ENCODE peak calls at places on chromosomes 13 and 19, in nine cellular contexts. E is tibial nerve, D is endodermal cell, Y is HepG2, G is colonic mucosa, K is breast epithelium, Q is Peyer's patch, T is IMR-90, P is AG04450. S is an unnamed sample. For H3K27me3, the result is how much of the 10 kb centered on the place peaks cover.

GRCh38 chr19:16726916-16727315 is 7.3 kb downstream of the NWD1 start:
- DNase-seq in E (no peak), D (no peak), Y (no peak), G (no peak), K (no peak), Q (no peak), T (no peak), P (no peak), S (no peak)

GRCh38 chr19:53311044-53311443 is 22.5 kb upstream of the ZNF845 start:
- DNase-seq in E (no peak), D (no peak), Y (no peak), G (no peak), K (no peak), Q (no peak), T (no peak), P (no peak), S (no peak)

GRCh38 chr19:52992109-52993004 is 21.4 kb upstream of the ERVV-1 start:
- DNase-seq in E (no peak), D (peak), Y (no peak), G (peak), K (peak), Q (no peak), T (no peak), P (no peak), S (no peak)

GRCh38 chr19:56245062-56245740 is 27.3 kb upstream of the EDDM13 start:
- DNase-seq in E (no peak), D (no peak), Y (no peak), G (no peak), K (no peak), Q (no peak), T (peak), P (no peak), S (no peak)

GRCh38 chr13:72983085-72983768 is 75.6 kb upstream of the KLF5 start:
- DNase-seq in E (no peak), D (no peak), Y (peak), G (peak), K (no peak), Q (peak), T (peak), P (peak), S (no peak)

GRCh38 chr13:21668665-21669599 is 1.9 kb upstream of the FGF9 start:
- DNase-seq in E (no peak), D (peak), Y (no peak), G (peak), K (no peak), Q (peak), T (peak), P (no peak), S (no peak)

GRCh38 chr19:38744906-38745305 is 632 bp upstream of the CAPN12 start:
- DNase-seq in E (no peak), D (peak), Y (no peak), G (no peak), K (no peak), Q (no peak), T (no peak), P (no peak), S (no peak)

GRCh38 chr13:100954430-100955361 is 280.1 kb upstream of the TMTC4 start:
- DNase-seq in E (no peak), D (no peak), Y (no peak), G (no peak), K (no peak), Q (no peak), T (peak), P (no peak), S (no peak)

GRCh38 chr19:30854661-30855060 is 482.5 kb downstream of the ZNF536 start:
- DNase-seq in E (no peak), D (no peak), Y (no peak), G (no peak), K (no peak), Q (no peak), T (no peak), P (no peak), S (no peak)

GRCh38 chr19:36245210-36246005 is 30.5 kb downstream of the ZNF146 start:
- DNase-seq in E (no peak), D (peak), Y (no peak), G (no peak), K (no peak), Q (no peak), T (no peak), P (no peak), S (no peak)

GRCh38 chr19:52516191-52516590 is 11.3 kb upstream of the ZNF808 start:
- DNase-seq in E (no peak), D (peak), Y (no peak), G (no peak), K (no peak), Q (no peak), T (no peak), P (no peak), S (no peak)

GRCh38 chr13:78239681-78240080 is 321.1 kb upstream of the EDNRB start:
- DNase-seq in E (no peak), D (peak), Y (no peak), G (no peak), K (no peak), Q (no peak), T (peak), P (no peak), S (no peak)

GRCh38 chr13:34152996-34153395 is 335.0 kb downstream of the RFC3 start:
- DNase-seq in E (no peak), D (no peak), Y (no peak), G (no peak), K (peak), Q (no peak), T (no peak), P (no peak), S (no peak)

GRCh38 chr19:45331411-45331810 is 8.7 kb upstream of the CKM start:
- DNase-seq in E (no peak), D (no peak), Y (peak), G (no peak), K (no peak), Q (no peak), T (no peak), P (no peak), S (no peak)

GRCh38 chr13:39765801-39766463 is 110.5 kb downstream of the COG6 start:
- DNase-seq in E (peak), D (peak), Y (no peak), G (peak), K (peak), Q (peak), T (no peak), P (no peak), S (no peak)

GRCh38 chr13:30375436-30375835 is 46.9 kb upstream of the UBE2L5 start:
- DNase-seq in E (no peak), D (no peak), Y (no peak), G (no peak), K (no peak), Q (no peak), T (no peak), P (no peak), S (no peak)

GRCh38 chr19:14073925-14074838 is 1.6 kb downstream of the MISP3 start:
- DNase-seq in E (peak), D (no peak), Y (no peak), G (peak), K (no peak), Q (peak), T (peak), P (no peak), S (no peak)

GRCh38 chr19:50906217-50906616 is 5.0 kb downstream of the KLK4 start:
- DNase-seq in E (peak), D (peak), Y (peak), G (peak), K (no peak), Q (no peak), T (no peak), P (no peak), S (no peak)

GRCh38 chr13:21297452-21297851 is 121.0 kb downstream of the MRPL57 start:
- DNase-seq in E (no peak), D (peak), Y (no peak), G (no peak), K (no peak), Q (no peak), T (no peak), P (no peak), S (no peak)

GRCh38 chr19:35174226-35174625 is 19.7 kb downstream of the FXYD5 start:
- DNase-seq in E (no peak), D (peak), Y (no peak), G (no peak), K (no peak), Q (no peak), T (no peak), P (no peak), S (no peak)

GRCh38 chr13:33918199-33918932 is 100.4 kb downstream of the RFC3 start:
- DNase-seq in E (no peak), D (no peak), Y (no peak), G (no peak), K (no peak), Q (no peak), T (peak), P (no peak), S (no peak)

GRCh38 chr13:111006508-111007031 is 91.7 kb upstream of the ANKRD10 start:
- DNase-seq in E (peak), D (peak), Y (no peak), G (peak), K (peak), Q (no peak), T (peak), P (no peak), S (peak)

GRCh38 chr13:91381371-91381770 is 17.1 kb upstream of the GPC5 start:
- DNase-seq in E (no peak), D (no peak), Y (no peak), G (no peak), K (no peak), Q (no peak), T (peak), P (no peak), S (no peak)

GRCh38 chr19:41324921-41325639 is 15.1 kb downstream of the CCDC97 start:
- DNase-seq in E (no peak), D (peak), Y (peak), G (peak), K (peak), Q (peak), T (peak), P (no peak), S (peak)

GRCh38 chr13:113207890-113208423 is 512 bp downstream of the PCID2 start:
- DNase-seq in E (no peak), D (peak), Y (peak), G (peak), K (no peak), Q (no peak), T (peak), P (no peak), S (no peak)

GRCh38 chr19:8128551-8128950 is 20.8 kb downstream of the FBN3 start:
- DNase-seq in E (no peak), D (no peak), Y (no peak), G (no peak), K (no peak), Q (no peak), T (no peak), P (no peak), S (no peak)

GRCh38 chr13:111917901-111918300 is 149.0 kb upstream of the SOX1 start:
- DNase-seq in E (no peak), D (peak), Y (no peak), G (no peak), K (no peak), Q (peak), T (no peak), P (no peak), S (peak)

GRCh38 chr19:48330012-48330681 is 4.8 kb downstream of the EMP3 start:
- DNase-seq in E (peak), D (peak), Y (no peak), G (peak), K (peak), Q (peak), T (no peak), P (no peak), S (peak)

GRCh38 chr19:16100524-16100923 is 11.2 kb upstream of the RAB8A start:
- DNase-seq in E (no peak), D (no peak), Y (no peak), G (no peak), K (no peak), Q (no peak), T (no peak), P (no peak), S (no peak)

GRCh38 chr13:60509601-60510386 is 112.8 kb downstream of the TDRD3 start:
- DNase-seq in E (no peak), D (no peak), Y (no peak), G (no peak), K (no peak), Q (no peak), T (peak), P (no peak), S (no peak)

GRCh38 chr19:46849610-46850009 is 1.0 kb downstream of the AP2S1 start:
- DNase-seq in E (no peak), D (peak), Y (no peak), G (no peak), K (no peak), Q (no peak), T (no peak), P (no peak), S (no peak)

GRCh38 chr19:17090501-17091074 is 15.0 kb downstream of the MYO9B start:
- DNase-seq in E (no peak), D (no peak), Y (no peak), G (no peak), K (no peak), Q (no peak), T (peak), P (no peak), S (no peak)

GRCh38 chr13:111550062-111550461 is 229.6 kb downstream of the TEX29 start:
- DNase-seq in E (no peak), D (no peak), Y (no peak), G (no peak), K (no peak), Q (no peak), T (no peak), P (no peak), S (no peak)

GRCh38 chr13:108828053-108828806 is 198.8 kb downstream of the MYO16 start:
- DNase-seq in E (no peak), D (no peak), Y (no peak), G (no peak), K (no peak), Q (no peak), T (no peak), P (no peak), S (no peak)

GRCh38 chr13:50344717-50345116 is 329.5 kb downstream of the KCNRG start:
- DNase-seq in E (no peak), D (no peak), Y (no peak), G (no peak), K (no peak), Q (no peak), T (no peak), P (no peak), S (no peak)

GRCh38 chr19:1862424-1863307 is 713 bp downstream of the KLF16 start:
- DNase-seq in E (no peak), D (peak), Y (no peak), G (no peak), K (no peak), Q (peak), T (no peak), P (no peak), S (no peak)

GRCh38 chr19:42316223-42317211 is 3.4 kb downstream of the TMEM145 start:
- DNase-seq in E (no peak), D (no peak), Y (peak), G (no peak), K (no peak), Q (no peak), T (peak), P (no peak), S (no peak)

DNA sequence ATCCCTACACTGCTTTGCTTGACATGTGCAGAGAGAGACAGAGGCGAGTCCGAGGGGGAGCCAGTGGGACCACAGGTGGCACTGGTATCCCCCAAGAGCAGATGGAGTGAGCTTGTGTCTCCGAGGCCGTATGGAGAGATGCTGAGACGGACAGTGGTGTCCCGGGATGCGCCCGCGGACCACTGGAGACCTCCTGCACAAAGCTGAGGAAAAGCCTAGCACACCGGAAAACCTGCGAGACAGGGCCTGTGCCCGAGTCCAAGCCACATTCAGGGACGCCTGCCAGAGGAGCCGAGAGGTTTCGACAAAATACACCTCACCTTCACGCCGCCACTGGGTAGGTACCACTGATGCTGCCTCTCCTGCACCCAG is 66.0 kb upstream of the ZNF527 start:
- DNase-seq in E (no peak), D (no peak), Y (no peak), G (no peak), K (no peak), Q (no peak), T (no peak), P (no peak), S (no peak)
- H3K27me3 ChIP-seq in E (under half), D (under half), Y (under half), G (under half), K (under half), Q (under half), T (under half), P (under half), S (under half)

DNA sequence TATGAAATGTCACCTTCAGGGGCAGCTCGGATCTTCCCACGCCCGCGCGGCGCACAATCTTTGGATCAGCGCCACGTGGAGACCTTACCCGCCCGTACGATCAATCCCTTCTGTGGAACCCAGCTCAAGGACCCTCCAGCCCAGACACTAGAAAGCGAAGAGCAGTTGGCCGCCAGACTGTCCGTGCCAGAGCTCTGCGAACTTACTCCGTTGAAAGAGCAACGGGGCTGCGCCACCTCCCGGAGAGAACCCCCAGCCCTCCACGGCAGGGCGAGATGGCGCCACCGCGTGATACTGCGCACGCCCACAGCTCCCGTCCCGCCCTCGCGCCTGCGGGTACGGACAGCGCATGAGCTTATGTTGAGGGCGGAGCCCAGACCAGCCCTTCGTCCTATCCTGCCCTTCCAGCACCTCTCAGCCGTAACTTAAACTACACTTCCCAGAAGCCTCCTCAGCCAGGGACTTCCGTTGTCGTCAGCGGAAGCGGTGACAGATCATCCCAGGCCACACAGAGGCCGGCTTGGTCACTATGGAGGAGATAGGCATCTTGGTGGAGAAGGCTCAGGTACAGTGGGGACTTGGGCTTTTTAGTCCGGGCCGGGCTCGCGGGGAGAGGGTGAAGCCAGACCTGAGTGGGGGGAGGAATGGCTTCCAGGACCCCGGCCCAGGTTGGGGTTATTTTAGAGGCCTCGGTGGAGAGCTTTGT is at the start of gene PSMC4:
- DNase-seq in E (peak), D (peak), Y (peak), G (peak), K (peak), Q (peak), T (peak), P (peak), S (peak)
- H3K27ac ChIP-seq in E (peak), D (peak), Y (peak), G (peak), K (peak), Q (peak), T (peak), P (peak), S (peak)

DNA sequence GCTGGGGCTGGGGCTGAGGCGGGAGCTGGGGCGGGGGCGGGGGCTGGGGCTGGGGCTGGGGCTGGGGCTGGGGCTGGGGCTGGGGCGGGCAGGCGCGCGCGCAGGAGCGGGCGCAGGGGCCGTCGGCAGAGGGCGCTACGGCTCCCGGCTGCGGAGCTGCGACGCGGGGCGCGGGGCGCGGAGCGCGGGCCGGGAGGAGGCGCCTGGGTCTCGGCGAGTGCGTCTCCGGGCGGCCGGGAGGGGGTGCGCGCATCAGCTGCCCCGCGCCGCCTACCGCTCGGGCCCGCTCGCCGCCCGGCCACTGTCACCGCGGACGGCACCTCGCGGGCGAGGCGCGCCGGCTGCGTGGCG is 416 bp upstream of the MTUS2 start:
- DNase-seq in E (no peak), D (peak), Y (peak), G (peak), K (no peak), Q (peak), T (peak), P (no peak), S (no peak)
- H3K4me3 ChIP-seq in E (no peak), D (peak), Y (no peak), G (no peak), K (no peak), Q (peak), T (peak), P (peak), S (peak)

GRCh38 chr13:114303700-114304327 is 10.5 kb upstream of the CHAMP1 start:
- DNase-seq in E (no peak), D (no peak), Y (no peak), G (no peak), K (no peak), Q (no peak), T (no peak), P (no peak), S (no peak)
- H3K27me3 ChIP-seq in E (under half), D (under half), Y (under half), G (under half), K (under half), Q (under half), T (under half), P (under half), S (under half)

GRCh38 chr13:67231481-67231940 is 1.4 kb upstream of the PCDH9 start:
- DNase-seq in E (no peak), D (no peak), Y (no peak), G (no peak), K (no peak), Q (no peak), T (no peak), P (no peak), S (no peak)
- H3K27ac ChIP-seq in E (peak), D (no peak), Y (no peak), G (peak), K (no peak), Q (peak), T (no peak), P (peak), S (peak)

DNA sequence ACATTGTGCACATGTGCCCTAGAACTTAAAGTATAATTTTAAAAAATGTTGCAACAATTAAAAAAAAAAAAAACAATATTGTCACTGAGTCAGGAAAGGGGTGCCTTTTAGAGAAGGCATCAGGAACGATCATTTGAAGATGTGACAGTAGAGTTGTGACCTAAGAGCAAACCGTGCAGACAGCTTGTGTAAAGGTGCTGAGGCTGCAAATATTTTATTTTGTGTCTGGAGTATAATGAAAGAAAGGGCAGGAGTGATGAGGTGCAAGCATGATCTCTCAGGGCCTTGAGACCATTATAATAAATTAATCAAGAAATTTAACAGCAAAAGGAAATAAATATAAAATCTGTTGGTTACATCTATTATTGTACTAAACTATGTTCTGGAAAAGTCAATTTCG is 1219.7 kb downstream of the OLFM4 start:
- DNase-seq in E (no peak), D (no peak), Y (no peak), G (no peak), K (no peak), Q (no peak), T (no peak), P (no peak), S (no peak)
- H3K4me3 ChIP-seq in E (no peak), D (no peak), Y (no peak), G (no peak), K (no peak), Q (no peak), T (no peak), P (no peak), S (no peak)

S was measured in ascending aorta.